ENCODE peak calls at places on chromosomes 1 and 21, in seven cellular contexts. M is SK-N-SH, C is HCT116, J is K562, U is HepG2, S is GM12878, A is H1. P is an unnamed sample.

GRCh38 chr1:58783993-58784757 is at the start of gene JUN:
- DNase-seq in M (peak), C (peak), J (peak), U (peak), S (peak), A (peak), P (peak)

GRCh38 chr1:234997201-234998173 is 131.2 kb downstream of the TOMM20 start:
- DNase-seq in M (peak), C (peak), J (no peak), U (peak), S (no peak), A (no peak), P (peak)

GRCh38 chr1:32539584-32540571 is 651 bp downstream of the ZBTB8A start:
- DNase-seq in M (peak), C (no peak), J (peak), U (no peak), S (no peak), A (peak), P (peak)

GRCh38 chr1:150221552-150221951 is 14.4 kb downstream of the ANP32E start:
- DNase-seq in M (peak), C (peak), J (no peak), U (no peak), S (no peak), A (peak), P (peak)

GRCh38 chr1:87226341-87226760 is 102.3 kb upstream of the LMO4 start:
- DNase-seq in M (no peak), C (no peak), J (no peak), U (peak), S (no peak), A (no peak), P (peak)

GRCh38 chr1:43434256-43434655 is 19.5 kb downstream of the HYI start:
- DNase-seq in M (no peak), C (no peak), J (no peak), U (no peak), S (no peak), A (no peak), P (no peak)

GRCh38 chr1:16617778-16618580 is 4.6 kb upstream of the NBPF1 start:
- DNase-seq in M (peak), C (no peak), J (no peak), U (no peak), S (no peak), A (peak), P (no peak)

GRCh38 chr1:19254416-19254815 is 2.8 kb downstream of the MRTO4 start:
- DNase-seq in M (no peak), C (no peak), J (peak), U (no peak), S (no peak), A (no peak), P (no peak)

GRCh38 chr1:208466054-208466590 is 221.9 kb upstream of the PLXNA2 start:
- DNase-seq in M (no peak), C (no peak), J (no peak), U (no peak), S (no peak), A (no peak), P (no peak)

GRCh38 chr1:41862411-41863221 is 56.1 kb downstream of the HIVEP3 start:
- DNase-seq in M (no peak), C (peak), J (no peak), U (no peak), S (no peak), A (no peak), P (no peak)

GRCh38 chr21:31872072-31872451 is 758 bp upstream of the HUNK start:
- DNase-seq in M (peak), C (no peak), J (no peak), U (no peak), S (no peak), A (no peak), P (no peak)

GRCh38 chr1:9651565-9652378 is at the start of gene PIK3CD:
- DNase-seq in M (peak), C (no peak), J (peak), U (no peak), S (no peak), A (peak), P (peak)

GRCh38 chr1:147717051-147717705 is 43.2 kb downstream of the GJA5 start:
- DNase-seq in M (no peak), C (peak), J (no peak), U (peak), S (no peak), A (no peak), P (peak)

GRCh38 chr1:156153362-156153761 is at the start of gene SEMA4A:
- DNase-seq in M (no peak), C (no peak), J (no peak), U (no peak), S (no peak), A (no peak), P (peak)

GRCh38 chr1:24290933-24291487 is 28.1 kb upstream of the GRHL3 start:
- DNase-seq in M (no peak), C (no peak), J (no peak), U (no peak), S (no peak), A (no peak), P (no peak)

GRCh38 chr1:110065841-110066240 is 4.6 kb downstream of the ALX3 start:
- DNase-seq in M (no peak), C (no peak), J (no peak), U (no peak), S (no peak), A (no peak), P (no peak)

GRCh38 chr1:26125382-26125781 is 13.8 kb downstream of the PDIK1L start:
- DNase-seq in M (no peak), C (no peak), J (no peak), U (no peak), S (no peak), A (no peak), P (no peak)

GRCh38 chr1:6330410-6330827 is 63.1 kb downstream of the ACOT7 start:
- DNase-seq in M (no peak), C (no peak), J (no peak), U (no peak), S (no peak), A (no peak), P (no peak)

GRCh38 chr1:98903261-98903660 is 101.4 kb downstream of the PLPPR5 start:
- DNase-seq in M (no peak), C (no peak), J (no peak), U (no peak), S (no peak), A (no peak), P (no peak)

GRCh38 chr1:244435562-244436205 is 16.0 kb downstream of the ADSS2 start:
- DNase-seq in M (no peak), C (peak), J (no peak), U (peak), S (no peak), A (no peak), P (no peak)

GRCh38 chr1:45929257-45929687 is 125.9 kb downstream of the MAST2 start:
- DNase-seq in M (no peak), C (peak), J (no peak), U (peak), S (no peak), A (no peak), P (no peak)

GRCh38 chr1:160064164-160064563 is 5.8 kb downstream of the KCNJ10 start:
- DNase-seq in M (no peak), C (no peak), J (no peak), U (no peak), S (no peak), A (no peak), P (no peak)

GRCh38 chr1:247386695-247387094 is 29.3 kb upstream of the NLRP3 start:
- DNase-seq in M (no peak), C (no peak), J (no peak), U (no peak), S (no peak), A (no peak), P (no peak)

GRCh38 chr1:31952825-31953220 is 14.7 kb upstream of the PTP4A2 start:
- DNase-seq in M (no peak), C (no peak), J (no peak), U (no peak), S (no peak), A (no peak), P (no peak)

GRCh38 chr1:58409826-58410225 is 136.7 kb downstream of the OMA1 start:
- DNase-seq in M (no peak), C (no peak), J (no peak), U (no peak), S (no peak), A (no peak), P (no peak)

GRCh38 chr21:17270234-17270633 is 242.6 kb upstream of the CXADR start:
- DNase-seq in M (peak), C (no peak), J (no peak), U (peak), S (no peak), A (no peak), P (peak)
- TF ChIP-seq JUND in M (no peak), C (no peak), J (no peak), U (no peak), S (no peak), A (no peak), P (no peak)

GRCh38 chr1:36323636-36324321 is at the start of gene EVA1B:
- DNase-seq in M (peak), C (no peak), J (peak), U (peak), S (no peak), A (peak), P (no peak)
- TF ChIP-seq JUND in M (no peak), C (no peak), J (no peak), U (no peak), S (no peak), A (no peak), P (no peak)

GRCh38 chr1:214537872-214538473 is 13.4 kb downstream of the PTPN14 start:
- DNase-seq in M (no peak), C (no peak), J (no peak), U (no peak), S (no peak), A (no peak), P (no peak)

GRCh38 chr1:214537219-214537618 is 14.2 kb downstream of the PTPN14 start:
- DNase-seq in M (no peak), C (no peak), J (no peak), U (no peak), S (no peak), A (no peak), P (no peak)

GRCh38 chr1:214540324-214540723 is 11.1 kb downstream of the PTPN14 start:
- DNase-seq in M (no peak), C (no peak), J (no peak), U (no peak), S (no peak), A (no peak), P (no peak)

GRCh38 chr1:214541206-214541605 is 10.2 kb downstream of the PTPN14 start:
- DNase-seq in M (no peak), C (no peak), J (no peak), U (no peak), S (no peak), A (no peak), P (no peak)

DNA sequence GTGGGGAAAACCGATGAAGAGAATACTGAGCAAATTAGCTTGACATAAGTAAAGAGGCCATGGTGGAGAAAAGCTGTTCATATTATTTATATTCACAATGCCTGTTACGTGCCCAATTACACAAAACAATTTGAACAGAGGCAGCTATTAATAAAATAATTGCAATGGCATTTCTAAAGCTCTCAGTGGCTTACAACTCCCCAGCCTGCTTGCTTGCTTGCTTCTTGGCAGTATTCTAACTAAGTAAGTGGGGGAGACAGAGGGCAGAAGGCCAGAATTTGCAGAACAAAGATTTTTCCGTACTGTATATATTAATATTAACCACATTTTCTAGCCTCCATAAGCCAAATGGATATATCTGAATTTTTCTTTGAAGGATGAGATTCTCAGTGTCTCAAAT is 12.9 kb downstream of the PTPN14 start:
- DNase-seq in M (no peak), C (no peak), J (no peak), U (no peak), S (no peak), A (no peak), P (no peak)
- TF ChIP-seq JUND in M (no peak), C (no peak), J (no peak), U (no peak), S (no peak), A (no peak), P (no peak)

GRCh38 chr1:238152119-238152518 is 261.4 kb upstream of the ZP4 start:
- DNase-seq in M (no peak), C (no peak), J (no peak), U (no peak), S (no peak), A (no peak), P (no peak)
- TF ChIP-seq JUND in M (no peak), C (no peak), J (no peak), U (no peak), S (no peak), A (no peak), P (no peak)

DNA sequence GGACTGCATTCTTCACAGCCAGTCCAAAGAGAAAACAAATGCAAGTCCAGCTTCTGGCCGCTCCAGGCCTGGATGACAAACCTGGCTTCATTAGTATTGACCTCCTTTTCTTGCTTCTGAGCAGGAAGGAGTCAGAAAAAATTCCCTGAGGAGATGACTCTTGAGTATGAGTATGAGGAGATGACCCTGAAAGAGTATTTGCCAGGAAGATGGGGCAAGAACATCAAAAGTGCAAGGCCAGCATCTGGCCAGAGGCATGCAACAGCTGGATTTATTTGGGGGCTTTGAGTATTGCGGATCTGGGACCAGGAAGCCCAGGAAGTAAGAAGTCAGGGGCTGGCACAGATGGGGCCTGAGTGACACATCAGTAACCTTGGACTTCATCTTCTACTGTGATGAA is 113.9 kb downstream of the GLIS1 start:
- DNase-seq in M (no peak), C (no peak), J (no peak), U (no peak), S (no peak), A (peak), P (no peak)
- TF ChIP-seq JUND in M (no peak), C (no peak), J (no peak), U (no peak), S (no peak), A (no peak), P (no peak)

DNA sequence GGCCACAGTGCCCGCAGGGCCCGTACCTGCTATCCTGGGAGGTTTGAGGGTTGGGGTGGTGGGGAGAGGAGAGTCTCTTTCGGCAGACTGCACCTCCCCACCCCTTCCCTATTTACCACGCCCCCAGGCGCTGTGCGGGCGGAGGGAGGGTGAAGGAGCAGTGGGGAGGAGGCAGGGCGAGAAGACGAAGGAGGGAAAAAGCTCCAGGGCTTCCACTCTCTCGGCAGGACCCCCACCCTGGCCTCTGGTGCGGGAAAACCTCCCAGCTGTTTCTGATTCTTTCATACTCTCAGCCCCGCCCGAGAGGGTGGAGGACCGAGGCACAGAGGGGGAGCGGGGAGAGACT is 896 bp upstream of the WNT2B start:
- DNase-seq in M (peak), C (no peak), J (peak), U (no peak), S (no peak), A (peak), P (no peak)
- TF ChIP-seq JUND in M (no peak), C (no peak), J (no peak), U (no peak), S (no peak), A (no peak), P (no peak)

P was measured in T47D.